ENCODE peak calls at places on chromosomes 6 and 20, in seven cellular contexts. W is lung, T is fibroblast of lung, A is body of pancreas, F is breast epithelium, J is cardiac muscle cell, Z is ascending aorta. P is an unnamed sample.

GRCh38 chr6:506508-506907 is 115.0 kb downstream of the IRF4 start:
- DNase-seq in W (no peak), A (no peak), F (no peak), Z (no peak), J (no peak), T (no peak), P (no peak)

GRCh38 chr6:44012078-44012493 is 115.2 kb downstream of the MRPL14 start:
- DNase-seq in T (peak; percentile 97), W (no peak), Z (no peak), F (no peak), A (peak; percentile 27), J (no peak), P (no peak)

GRCh38 chr6:109296305-109296915 is 85.9 kb downstream of the CD164 start:
- DNase-seq in W (no peak), A (peak; percentile 28), J (no peak), F (no peak), T (no peak), Z (no peak), P (no peak)

GRCh38 chr6:110490110-110490509 is 13.7 kb upstream of the SLC22A16 start:
- DNase-seq in A (no peak), Z (no peak), T (no peak), J (no peak), W (no peak), F (no peak), P (no peak)

GRCh38 chr20:49203746-49204145 is 15.5 kb upstream of the DDX27 start:
- DNase-seq in A (no peak), J (no peak), W (no peak), T (no peak), F (no peak), Z (peak; percentile 30), P (no peak)

GRCh38 chr6:37501632-37502466 is 2.2 kb upstream of the CCDC167 start:
- DNase-seq in W (no peak), F (no peak), T (no peak), J (no peak), Z (no peak), A (no peak), P (no peak)

GRCh38 chr6:39377530-39377929 is 55.0 kb upstream of the KCNK16 start:
- DNase-seq in Z (peak; percentile 73), T (peak; percentile 81), A (peak; percentile 83), J (peak; percentile 86), F (peak; percentile 28), W (peak; percentile 65), P (peak; percentile 73)

GRCh38 chr6:19880066-19880465 is 42.9 kb downstream of the ID4 start:
- DNase-seq in F (no peak), W (no peak), J (no peak), Z (no peak), T (no peak), A (no peak), P (no peak)

GRCh38 chr20:33947709-33948295 is 45.9 kb upstream of the RALY start:
- DNase-seq in F (no peak), A (peak; percentile 12), W (no peak), J (peak; percentile 41), T (peak; percentile 45), Z (no peak), P (peak; percentile 82)

GRCh38 chr6:13354331-13355042 is 26.1 kb upstream of the TBC1D7 start:
- DNase-seq in F (no peak), W (no peak), Z (no peak), A (no peak), T (peak; percentile 39), J (peak; percentile 55), P (no peak)

GRCh38 chr6:156963712-156964700 is 186.8 kb downstream of the ARID1B start:
- DNase-seq in J (no peak), F (no peak), A (no peak), W (no peak), T (peak; percentile 83), Z (no peak), P (no peak)

GRCh38 chr6:81613606-81614005 is 138.9 kb downstream of the TENT5A start:
- DNase-seq in T (peak; percentile 17), J (no peak), F (no peak), A (no peak), W (no peak), Z (no peak), P (no peak)

GRCh38 chr6:15770347-15771143 is 107.7 kb upstream of the DTNBP1 start:
- DNase-seq in A (no peak), W (no peak), Z (no peak), J (no peak), F (no peak), T (peak; percentile 7), P (no peak)

GRCh38 chr6:15775741-15776140 is 112.9 kb upstream of the DTNBP1 start:
- DNase-seq in W (no peak), A (no peak), T (no peak), Z (no peak), F (no peak), J (no peak), P (no peak)

GRCh38 chr6:15775076-15775634 is 112.3 kb upstream of the DTNBP1 start:
- DNase-seq in J (no peak), W (no peak), Z (no peak), T (no peak), A (no peak), F (no peak), P (no peak)

GRCh38 chr6:15776458-15776980 is 113.7 kb upstream of the DTNBP1 start:
- DNase-seq in T (no peak), J (no peak), W (no peak), F (no peak), Z (no peak), A (no peak), P (no peak)

DNA sequence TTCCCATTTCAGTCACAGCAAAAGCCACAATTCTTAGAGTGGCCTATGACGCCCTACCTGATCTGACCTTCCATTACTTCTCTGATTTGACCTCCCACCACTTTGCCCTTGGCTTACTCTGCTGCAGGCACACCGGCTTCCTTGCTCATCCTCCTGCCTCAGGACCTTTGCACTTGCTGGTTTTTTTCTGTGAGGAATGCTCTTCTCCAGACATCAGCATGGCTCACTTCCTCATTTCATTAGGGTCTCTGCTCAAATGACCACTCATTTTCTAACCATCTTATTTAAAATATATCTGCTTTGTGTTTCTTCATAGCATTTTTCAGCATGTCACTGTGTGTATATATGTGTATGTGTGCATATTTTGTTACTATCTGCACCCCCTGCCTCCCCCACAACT is 111.2 kb upstream of the DTNBP1 start:
- DNase-seq in A (no peak), Z (no peak), T (no peak), J (no peak), F (no peak), W (no peak), P (no peak)
- H3K27me3 ChIP-seq in A (no peaks in the 10 kb centered on the region), Z (no peaks in the 10 kb centered on the region), T (peaks cover 2% of the 10 kb centered on the region), J (no peaks in the 10 kb centered on the region), F (no peaks in the 10 kb centered on the region), W (no peaks in the 10 kb centered on the region), P (no peaks in the 10 kb centered on the region)

DNA sequence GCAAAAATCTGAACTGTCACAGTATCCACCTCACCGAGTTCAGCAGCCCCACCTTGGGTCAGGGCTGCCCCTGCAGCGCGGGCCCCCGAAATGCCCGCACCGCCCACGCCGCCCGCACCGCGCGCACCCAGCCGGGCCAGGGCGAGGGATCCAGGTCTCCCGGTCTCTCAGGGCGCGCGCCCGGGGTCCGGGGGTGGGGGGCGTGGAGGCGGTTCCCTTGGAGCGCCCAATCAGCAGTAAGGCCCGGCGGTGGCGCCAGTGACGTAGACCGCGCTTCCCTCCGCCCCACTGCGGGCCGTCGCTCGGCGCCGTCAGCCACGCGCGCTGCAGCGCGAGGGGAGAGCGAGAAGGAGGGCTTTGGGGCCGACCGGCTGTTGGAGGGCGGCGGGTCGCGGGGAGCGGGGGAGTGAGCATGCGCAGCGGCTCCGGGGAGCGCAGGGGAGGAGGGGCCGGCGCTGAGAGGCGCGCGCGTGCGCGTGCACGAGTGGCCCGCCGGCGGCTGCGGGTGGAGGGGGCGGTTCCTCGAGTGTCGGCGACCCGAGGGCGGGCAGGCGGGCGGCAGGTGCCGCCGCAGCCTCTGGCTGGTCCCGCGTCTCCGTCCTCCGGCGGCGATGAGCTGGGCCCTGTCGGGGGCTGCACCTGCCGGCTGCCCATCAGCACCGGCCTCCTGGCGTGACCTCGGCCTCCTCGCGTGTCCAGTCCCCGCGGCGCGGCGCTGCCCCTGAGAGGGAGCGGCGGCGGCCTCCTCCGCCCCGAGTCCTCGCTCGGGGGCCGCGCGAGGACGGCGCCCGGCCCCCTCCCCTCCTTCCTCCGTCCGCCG is at the start of gene TMEM170B:
- DNase-seq in F (peak; percentile 84), T (peak; percentile 86), W (peak; percentile 95), Z (peak; percentile 94), A (peak; percentile 94), J (peak; percentile 96), P (peak; percentile 94)
- H3K4me3 ChIP-seq in F (peak within 1 kb of the TSS; percentile 91), T (peak within 1 kb of the TSS; percentile 56), W (peak within 1 kb of the TSS; percentile 96), Z (peak within 1 kb of the TSS; percentile 96), A (peak within 1 kb of the TSS; percentile 76), J (peak within 1 kb of the TSS; percentile 84), P (peak within 1 kb of the TSS; percentile 77)

DNA sequence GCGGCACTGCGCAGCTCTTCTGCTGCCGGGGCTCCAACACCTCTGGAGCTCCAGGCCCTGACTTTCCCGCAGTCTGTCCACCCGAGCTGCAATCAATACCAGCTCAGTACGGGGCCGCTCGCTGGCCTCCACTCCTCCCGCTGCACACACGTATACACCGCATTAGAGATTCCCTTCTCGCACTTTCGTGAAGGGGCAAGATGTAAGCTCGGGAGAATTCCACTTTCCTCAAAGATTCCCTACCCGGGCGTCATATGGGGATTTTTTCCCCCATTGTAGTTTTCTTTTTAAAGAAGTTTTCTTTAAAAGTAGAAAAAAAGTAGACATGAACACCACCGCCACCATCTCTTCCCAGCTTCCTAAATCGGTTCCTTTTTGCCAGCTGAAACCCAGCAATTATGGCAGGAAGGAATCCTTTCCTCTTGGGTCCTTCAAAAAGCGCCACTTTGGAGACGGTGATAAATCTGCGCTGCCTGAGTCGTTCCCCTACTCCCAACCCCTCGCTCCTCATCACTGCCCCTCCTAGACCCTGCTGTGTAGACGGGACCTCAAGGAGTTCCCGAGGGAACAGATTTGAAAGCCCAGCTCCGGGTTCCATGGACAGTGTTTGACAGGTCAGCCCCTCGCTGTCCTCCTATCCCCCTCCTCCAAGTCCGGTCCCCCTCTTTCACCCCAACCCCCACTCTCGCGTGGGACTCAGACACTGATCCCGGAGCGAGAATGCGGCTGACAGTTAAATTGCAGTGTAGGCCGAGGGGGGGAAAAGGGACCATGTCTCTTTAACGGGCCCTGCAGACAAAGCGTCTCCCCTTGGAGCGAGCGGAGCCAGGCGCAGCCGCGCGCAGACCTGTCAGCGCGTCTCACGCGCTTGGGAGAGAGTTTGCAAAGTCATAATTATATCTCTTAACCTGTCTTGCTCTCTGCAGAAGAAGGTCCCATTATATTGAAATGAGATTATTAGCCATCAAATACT is 39.5 kb downstream of the NCR2 start:
- DNase-seq in Z (no peak), W (no peak), F (no peak), T (no peak), J (peak; percentile 60), A (no peak), P (peak; percentile 80)
- H3K27me3 ChIP-seq in Z (peaks cover 25% of the 10 kb centered on the region), W (peaks cover 6% of the 10 kb centered on the region), F (peaks cover 58% of the 10 kb centered on the region), T (peaks cover 54% of the 10 kb centered on the region), J (peaks cover 100% of the 10 kb centered on the region), A (peaks cover 30% of the 10 kb centered on the region), P (peaks cover 96% of the 10 kb centered on the region)

GRCh38 chr6:32222333-32223230 is 1.3 kb downstream of the NOTCH4 start:
- DNase-seq in A (no peak), J (no peak), Z (no peak), W (no peak), F (peak; percentile 70), T (no peak), P (no peak)

GRCh38 chr6:32224696-32225095 is 829 bp upstream of the NOTCH4 start:
- DNase-seq in W (no peak), F (no peak), T (no peak), J (no peak), A (no peak), Z (peak; percentile 15), P (no peak)

GRCh38 chr6:32220021-32220420 is 3.8 kb downstream of the NOTCH4 start:
- DNase-seq in T (no peak), J (no peak), Z (no peak), A (no peak), W (no peak), F (no peak), P (no peak)

GRCh38 chr6:32226434-32226833 is 2.6 kb upstream of the NOTCH4 start:
- DNase-seq in Z (no peak), J (no peak), A (no peak), F (no peak), T (no peak), W (no peak), P (no peak)

GRCh38 chr6:32223258-32224235 is at the start of gene NOTCH4:
- DNase-seq in J (no peak), F (no peak), A (no peak), T (no peak), W (no peak), Z (peak; percentile 40), P (peak; percentile 28)
- H3K4me3 ChIP-seq in J (no peak within 1 kb of the TSS), F (peak within 1 kb of the TSS; percentile 40), A (no peak within 1 kb of the TSS), T (no peak within 1 kb of the TSS), W (peak within 1 kb of the TSS; percentile 20), Z (no peak within 1 kb of the TSS), P (no peak within 1 kb of the TSS)